ENCODE peak calls at places on chromosomes 11 and 22, in ten cellular contexts. L is cerebellar cortex; V is HFF-Myc; N is kidney; C is occipital lobe; J is T-cell; Z is stimulated activated CD4-positive, alpha-beta T cell treated with anti-CD3 and anti-CD28 coated beads, Interleukin-1b, Interleukin-23, amount 100 ng/mL, for 24 hours; O is GM04503; M is ELR; A is T-helper 22 cell. P is an unnamed sample.

GRCh38 chr11:73576226-73576625 is 21.7 kb downstream of the FAM168A start:
- DNase-seq in O (no peak), V (no peak), J (no peak), N (no peak), C (no peak), Z (no peak), M (no peak), L (peak), A (no peak), P (no peak)

GRCh38 chr22:36465232-36466021 is 16.0 kb downstream of the TXN2 start:
- DNase-seq in O (no peak), Z (no peak), J (no peak), V (no peak), N (peak), A (no peak), M (peak), C (no peak), L (peak), P (no peak)

GRCh38 chr11:128776434-128777284 is 82.8 kb downstream of the FLI1 start:
- DNase-seq in Z (no peak), C (peak), N (peak), V (no peak), M (peak), J (peak), L (peak), A (peak), O (no peak), P (no peak)

GRCh38 chr11:88312665-88313064 is 24.9 kb downstream of the CTSC start:
- DNase-seq in M (no peak), V (no peak), J (no peak), L (no peak), O (peak), N (no peak), Z (no peak), A (no peak), C (no peak), P (no peak)

GRCh38 chr11:10414659-10415058 is 40.4 kb upstream of the AMPD3 start:
- DNase-seq in Z (no peak), M (peak), V (no peak), A (no peak), C (no peak), J (no peak), L (no peak), O (peak), N (peak), P (no peak)

GRCh38 chr11:60870276-60870675 is 2.9 kb downstream of the ZP1 start:
- DNase-seq in A (no peak), M (no peak), J (no peak), L (peak), N (no peak), C (no peak), V (no peak), Z (no peak), O (no peak), P (no peak)

GRCh38 chr22:33472462-33473344 is 414.5 kb upstream of the SYN3 start:
- DNase-seq in Z (no peak), V (no peak), J (no peak), N (no peak), M (no peak), O (no peak), A (no peak), L (no peak), C (no peak), P (no peak)

GRCh38 chr11:12111482-12112149 is 1.2 kb downstream of the MICAL2 start:
- DNase-seq in L (peak), N (no peak), J (no peak), O (no peak), A (no peak), M (no peak), C (no peak), Z (no peak), V (no peak), P (no peak)

GRCh38 chr11:1917523-1918435 is 1.7 kb upstream of the TNNT3 start:
- DNase-seq in M (no peak), Z (no peak), N (no peak), O (no peak), J (no peak), C (no peak), V (no peak), L (no peak), A (no peak), P (no peak)

GRCh38 chr22:32522237-32522636 is 47.6 kb downstream of the FBXO7 start:
- DNase-seq in O (no peak), C (no peak), J (no peak), M (no peak), V (no peak), Z (no peak), L (no peak), N (no peak), A (no peak), P (no peak)

GRCh38 chr22:38941488-38941987 is 15.9 kb upstream of the APOBEC3A start:
- DNase-seq in L (no peak), C (no peak), O (no peak), M (no peak), N (peak), A (no peak), V (no peak), Z (peak), J (no peak), P (no peak)

GRCh38 chr11:13884159-13884799 is 78.2 kb upstream of the SPON1 start:
- DNase-seq in L (no peak), C (no peak), N (no peak), V (no peak), M (no peak), Z (no peak), A (no peak), J (no peak), O (no peak), P (no peak)

GRCh38 chr22:24985824-24986214 is 33.3 kb downstream of the KIAA1671 start:
- DNase-seq in N (no peak), A (no peak), Z (no peak), V (no peak), L (no peak), C (peak), O (no peak), M (peak), J (no peak), P (no peak)

GRCh38 chr11:25436326-25436725 is 895.6 kb upstream of the ANO3 start:
- DNase-seq in V (no peak), A (no peak), J (no peak), Z (no peak), O (no peak), N (no peak), C (no peak), L (no peak), M (no peak), P (no peak)

GRCh38 chr11:18802381-18803257 is 11.0 kb upstream of the PTPN5 start:
- DNase-seq in N (no peak), J (peak), M (peak), O (peak), L (peak), C (peak), Z (no peak), A (no peak), V (peak), P (peak)

GRCh38 chr11:100730266-100730665 is 43.2 kb downstream of the ARHGAP42 start:
- DNase-seq in L (no peak), A (no peak), M (no peak), Z (no peak), J (no peak), O (peak), V (no peak), N (no peak), C (no peak), P (no peak)

GRCh38 chr22:41535244-41535643 is 9.0 kb downstream of the POLR3H start:
- DNase-seq in Z (no peak), N (no peak), J (no peak), C (no peak), O (no peak), L (peak), A (no peak), M (peak), V (no peak), P (no peak)

GRCh38 chr22:33842421-33843094 is 77.7 kb downstream of the LARGE1 start:
- DNase-seq in M (no peak), C (no peak), N (no peak), J (no peak), V (no peak), Z (no peak), A (no peak), L (no peak), O (no peak), P (peak)

GRCh38 chr11:117986981-117987495 is 844 bp downstream of the IL10RA start:
- DNase-seq in A (peak), O (no peak), C (no peak), Z (no peak), N (no peak), J (peak), M (peak), V (no peak), L (no peak), P (no peak)

GRCh38 chr11:57762235-57762866 is 749 bp downstream of the CTNND1 start:
- DNase-seq in Z (no peak), N (no peak), L (peak), M (peak), C (no peak), A (no peak), O (no peak), J (no peak), V (no peak), P (no peak)

GRCh38 chr11:64358907-64359711 is at the start of gene RPS6KA4:
- DNase-seq in C (peak), O (no peak), V (no peak), A (no peak), L (peak), N (peak), J (peak), M (peak), Z (no peak), P (no peak)

GRCh38 chr22:21967693-21968271 is 14.8 kb downstream of the TOP3B start:
- DNase-seq in J (no peak), A (no peak), O (no peak), N (no peak), Z (no peak), V (no peak), C (no peak), L (no peak), M (no peak), P (no peak)

GRCh38 chr11:91248199-91248807 is 976.3 kb upstream of the FAT3 start:
- DNase-seq in Z (no peak), J (no peak), N (no peak), O (no peak), C (no peak), L (peak), M (peak), A (no peak), V (no peak), P (no peak)

GRCh38 chr22:44424867-44425351 is 73.1 kb downstream of the RTL6 start:
- DNase-seq in M (no peak), L (no peak), C (no peak), Z (no peak), N (no peak), J (no peak), O (no peak), V (no peak), A (no peak), P (no peak)

GRCh38 chr11:2789791-2790580 is 90.2 kb upstream of the KCNQ1OT1 start:
- DNase-seq in Z (no peak), M (no peak), A (no peak), L (no peak), J (no peak), O (no peak), N (peak), V (no peak), C (no peak), P (no peak)

GRCh38 chr11:59708537-59708936 is 5.1 kb downstream of the OR10V1 start:
- DNase-seq in A (no peak), C (no peak), Z (no peak), N (no peak), L (no peak), M (peak), O (peak), V (no peak), J (no peak), P (no peak)

GRCh38 chr11:75850787-75851186 is 35.8 kb downstream of the UVRAG start:
- DNase-seq in J (no peak), C (no peak), M (no peak), V (no peak), A (no peak), Z (no peak), N (no peak), L (peak), O (no peak), P (no peak)

GRCh38 chr11:117239295-117239694 is 6.8 kb downstream of the RNF214 start:
- DNase-seq in M (peak), N (no peak), Z (no peak), L (no peak), C (no peak), O (peak), J (no peak), A (no peak), V (peak), P (no peak)

GRCh38 chr11:83816572-83817187 is 530.5 kb upstream of the CCDC90B start:
- DNase-seq in C (no peak), Z (no peak), J (no peak), O (no peak), M (peak), N (no peak), A (no peak), L (peak), V (no peak), P (no peak)

GRCh38 chr11:82802710-82803109 is 69.0 kb upstream of the FAM181B start:
- DNase-seq in Z (no peak), L (no peak), N (no peak), C (no peak), A (no peak), O (no peak), V (no peak), J (no peak), M (no peak), P (no peak)

GRCh38 chr11:603154-603553 is 12.6 kb downstream of the IRF7 start:
- DNase-seq in C (no peak), L (no peak), O (no peak), A (no peak), J (no peak), M (no peak), V (no peak), Z (no peak), N (no peak), P (no peak)

GRCh38 chr11:111702623-111703022 is 63.6 kb downstream of the PPP2R1B start:
- DNase-seq in L (no peak), O (no peak), J (no peak), N (no peak), A (no peak), M (no peak), C (no peak), V (no peak), Z (no peak), P (no peak)

GRCh38 chr11:15878756-15879155 is 477.6 kb downstream of the SOX6 start:
- DNase-seq in Z (no peak), A (no peak), N (no peak), O (no peak), C (no peak), V (no peak), J (no peak), L (no peak), M (no peak), P (no peak)

GRCh38 chr22:19607198-19608113 is 83.2 kb upstream of the CLDN5 start:
- DNase-seq in C (no peak), A (no peak), O (no peak), Z (no peak), J (peak), M (no peak), V (no peak), L (peak), N (no peak), P (peak)

P was measured in NCI-H187.